ENCODE peak calls at places on chromosomes 6 and 20, in ten cellular contexts. B is NCI-H2081, I is adipocyte, F is T-helper 9 cell, N is NCI-H1930, G is GM23338, Y is T-helper 1 cell, P is anterior cingulate cortex, Z is NCI-H1417, Q is NCI-H69. H is an unnamed sample.

GRCh38 chr20:37243937-37244571 is 17.6 kb downstream of the GHRH start:
- DNase-seq in B (no peak), I (no peak), F (no peak), N (no peak), G (no peak), Y (no peak), P (no peak), Z (no peak), Q (no peak), H (peak)

GRCh38 chr20:60055740-60056139 is 97.5 kb downstream of the CDH26 start:
- DNase-seq in B (no peak), I (no peak), F (peak), N (no peak), G (no peak), Y (peak), P (no peak), Z (peak), Q (no peak), H (no peak)

GRCh38 chr6:84411060-84411629 is 183.7 kb upstream of the CEP162 start:
- DNase-seq in B (peak), I (peak), F (no peak), N (peak), G (no peak), Y (no peak), P (no peak), Z (peak), Q (peak), H (peak)

GRCh38 chr20:31602779-31603441 is 2.2 kb upstream of the ID1 start:
- DNase-seq in B (no peak), I (peak), F (no peak), N (no peak), G (no peak), Y (peak), P (no peak), Z (peak), Q (peak), H (peak)

GRCh38 chr6:7617954-7618764 is 28.2 kb downstream of the SNRNP48 start:
- DNase-seq in B (no peak), I (peak), F (no peak), N (no peak), G (no peak), Y (no peak), P (no peak), Z (no peak), Q (peak), H (peak)

GRCh38 chr20:20557406-20557805 is 155.0 kb downstream of the RALGAPA2 start:
- DNase-seq in B (no peak), I (no peak), F (no peak), N (no peak), G (no peak), Y (no peak), P (no peak), Z (no peak), Q (no peak), H (no peak)

GRCh38 chr6:42340516-42340915 is 111.2 kb downstream of the TRERF1 start:
- DNase-seq in B (no peak), I (no peak), F (no peak), N (no peak), G (no peak), Y (no peak), P (no peak), Z (no peak), Q (no peak), H (no peak)

GRCh38 chr20:25308671-25309394 is 60.9 kb downstream of the PYGB start:
- DNase-seq in B (no peak), I (peak), F (no peak), N (no peak), G (no peak), Y (no peak), P (no peak), Z (no peak), Q (peak), H (peak)

GRCh38 chr20:53642196-53643030 is 48.8 kb upstream of the ZNF217 start:
- DNase-seq in B (peak), I (peak), F (peak), N (no peak), G (peak), Y (peak), P (no peak), Z (no peak), Q (no peak), H (peak)

GRCh38 chr6:125082931-125083683 is 70.5 kb upstream of the TPD52L1 start:
- DNase-seq in B (no peak), I (no peak), F (no peak), N (no peak), G (no peak), Y (no peak), P (no peak), Z (no peak), Q (no peak), H (no peak)

GRCh38 chr6:146598785-146599405 is at the start of gene ADGB:
- DNase-seq in B (no peak), I (peak), F (no peak), N (peak), G (peak), Y (no peak), P (no peak), Z (peak), Q (peak), H (peak)

GRCh38 chr6:82711105-82711829 is 347.6 kb downstream of the TPBG start:
- DNase-seq in B (no peak), I (peak), F (no peak), N (no peak), G (no peak), Y (no peak), P (no peak), Z (no peak), Q (no peak), H (no peak)

GRCh38 chr6:34248198-34248726 is 544 bp downstream of the SMIM29 start:
- DNase-seq in B (no peak), I (peak), F (peak), N (no peak), G (peak), Y (peak), P (no peak), Z (peak), Q (peak), H (no peak)

GRCh38 chr20:16175322-16175721 is 397.9 kb downstream of the KIF16B start:
- DNase-seq in B (no peak), I (no peak), F (no peak), N (no peak), G (no peak), Y (no peak), P (no peak), Z (no peak), Q (no peak), H (no peak)

GRCh38 chr6:11418290-11418905 is 119.2 kb upstream of the TMEM170B start:
- DNase-seq in B (no peak), I (no peak), F (no peak), N (no peak), G (no peak), Y (no peak), P (no peak), Z (no peak), Q (no peak), H (no peak)

GRCh38 chr20:38649275-38649891 is 47.8 kb downstream of the ARHGAP40 start:
- DNase-seq in B (peak), I (peak), F (no peak), N (peak), G (peak), Y (no peak), P (no peak), Z (peak), Q (peak), H (peak)

GRCh38 chr20:48584391-48585249 is 243.2 kb downstream of the PREX1 start:
- DNase-seq in B (no peak), I (no peak), F (no peak), N (no peak), G (no peak), Y (no peak), P (no peak), Z (peak), Q (peak), H (no peak)

GRCh38 chr6:112155900-112156299 is 68.5 kb downstream of the FAM229B start:
- DNase-seq in B (no peak), I (peak), F (no peak), N (no peak), G (no peak), Y (no peak), P (no peak), Z (no peak), Q (no peak), H (peak)

GRCh38 chr6:93989630-93990029 is 570.3 kb upstream of the EPHA7 start:
- DNase-seq in B (no peak), I (no peak), F (no peak), N (no peak), G (no peak), Y (no peak), P (no peak), Z (no peak), Q (no peak), H (no peak)

GRCh38 chr6:119938752-119939151 is 589.2 kb upstream of the MAN1A1 start:
- DNase-seq in B (no peak), I (no peak), F (no peak), N (no peak), G (no peak), Y (no peak), P (no peak), Z (no peak), Q (no peak), H (no peak)

GRCh38 chr6:62150048-62150663 is 135.9 kb downstream of the KHDRBS2 start:
- DNase-seq in B (peak), I (peak), F (no peak), N (peak), G (peak), Y (no peak), P (no peak), Z (peak), Q (peak), H (peak)

GRCh38 chr6:96923871-96924493 is 546 bp upstream of the KLHL32 start:
- DNase-seq in B (no peak), I (no peak), F (no peak), N (no peak), G (no peak), Y (no peak), P (no peak), Z (peak), Q (peak), H (no peak)

GRCh38 chr20:33359399-33360261 is 41.7 kb downstream of the CDK5RAP1 start:
- DNase-seq in B (no peak), I (no peak), F (no peak), N (no peak), G (no peak), Y (no peak), P (no peak), Z (no peak), Q (no peak), H (no peak)

GRCh38 chr6:35454843-35455110 is 2.6 kb downstream of the FANCE start:
- DNase-seq in B (no peak), I (no peak), F (no peak), N (no peak), G (no peak), Y (no peak), P (no peak), Z (no peak), Q (no peak), H (no peak)

GRCh38 chr6:1263039-1263849 is 48.7 kb upstream of the FOXQ1 start:
- DNase-seq in B (no peak), I (peak), F (no peak), N (no peak), G (peak), Y (no peak), P (no peak), Z (no peak), Q (no peak), H (no peak)

GRCh38 chr6:149212202-149212601 is 105.3 kb upstream of the TAB2 start:
- DNase-seq in B (no peak), I (no peak), F (no peak), N (no peak), G (no peak), Y (no peak), P (no peak), Z (no peak), Q (no peak), H (no peak)

GRCh38 chr20:21826946-21827345 is 121.5 kb downstream of the PAX1 start:
- DNase-seq in B (no peak), I (no peak), F (no peak), N (no peak), G (peak), Y (no peak), P (no peak), Z (no peak), Q (no peak), H (no peak)

GRCh38 chr6:43173496-43174262 is 2.6 kb downstream of the SRF start:
- DNase-seq in B (no peak), I (no peak), F (no peak), N (no peak), G (no peak), Y (no peak), P (no peak), Z (no peak), Q (no peak), H (no peak)

GRCh38 chr6:116096979-116097816 is 3.5 kb upstream of the NT5DC1 start:
- DNase-seq in B (no peak), I (peak), F (no peak), N (no peak), G (no peak), Y (no peak), P (no peak), Z (no peak), Q (peak), H (peak)

H was measured in fibroblast of pulmonary artery.